ENCODE peak calls at places on chromosomes 2 and 18, in nine cellular contexts. X is AG04450; K is neural progenitor cell; Q is heart right ventricle; D is pancreas; O is thoracic aorta; I is RWPE2; U is CD8-positive, alpha-beta T cell; W is CD8-positive, alpha-beta memory T cell. M is an unnamed sample. For H3K27me3, the result is how much of the 10 kb centered on the place peaks cover.

GRCh38 chr2:6072757-6073156 is 380.6 kb downstream of the SOX11 start:
- DNase-seq in X (no peak), K (peak), Q (no peak), D (no peak), O (no peak), I (no peak), U (no peak), W (no peak), M (no peak)

GRCh38 chr2:235979753-235980459 is 188.3 kb downstream of the GBX2 start:
- DNase-seq in X (no peak), K (no peak), Q (no peak), D (no peak), O (no peak), I (no peak), U (no peak), W (no peak), M (no peak)

GRCh38 chr2:192146069-192147006 is 48.4 kb downstream of the TMEFF2 start:
- DNase-seq in X (no peak), K (no peak), Q (no peak), D (no peak), O (no peak), I (no peak), U (no peak), W (no peak), M (no peak)

GRCh38 chr2:138373993-138374408 is 127.6 kb upstream of the SPOPL start:
- DNase-seq in X (peak), K (peak), Q (no peak), D (no peak), O (no peak), I (no peak), U (no peak), W (no peak), M (no peak)

GRCh38 chr18:52963481-52963880 is 623.5 kb downstream of the DCC start:
- DNase-seq in X (no peak), K (no peak), Q (no peak), D (no peak), O (no peak), I (no peak), U (no peak), W (no peak), M (no peak)

GRCh38 chr2:180000434-180000833 is 6.7 kb downstream of the CWC22 start:
- DNase-seq in X (no peak), K (no peak), Q (no peak), D (no peak), O (no peak), I (no peak), U (no peak), W (no peak), M (no peak)

GRCh38 chr2:8644605-8645175 is 37.2 kb upstream of the ID2 start:
- DNase-seq in X (no peak), K (no peak), Q (peak), D (no peak), O (no peak), I (no peak), U (no peak), W (no peak), M (no peak)

GRCh38 chr2:144374163-144374661 is 145.7 kb downstream of the ZEB2 start:
- DNase-seq in X (no peak), K (no peak), Q (no peak), D (no peak), O (no peak), I (no peak), U (no peak), W (no peak), M (no peak)

GRCh38 chr2:28896906-28897305 is 2.4 kb downstream of the WDR43 start:
- DNase-seq in X (no peak), K (no peak), Q (no peak), D (no peak), O (no peak), I (no peak), U (no peak), W (no peak), M (no peak)

GRCh38 chr18:77095356-77096030 is 37.1 kb downstream of the MBP start:
- DNase-seq in X (no peak), K (no peak), Q (no peak), D (no peak), O (no peak), I (no peak), U (no peak), W (no peak), M (no peak)

GRCh38 chr2:27802547-27802946 is 31.0 kb downstream of the MRPL33 start:
- DNase-seq in X (no peak), K (no peak), Q (no peak), D (no peak), O (no peak), I (no peak), U (no peak), W (no peak), M (no peak)

GRCh38 chr18:24395049-24395780 is 2.4 kb downstream of the OSBPL1A start:
- DNase-seq in X (no peak), K (no peak), Q (no peak), D (no peak), O (no peak), I (no peak), U (no peak), W (no peak), M (no peak)

GRCh38 chr18:58224425-58224750 is 180.4 kb downstream of the NEDD4L start:
- DNase-seq in X (no peak), K (no peak), Q (no peak), D (no peak), O (no peak), I (no peak), U (no peak), W (no peak), M (no peak)

GRCh38 chr18:58218111-58218510 is 174.1 kb downstream of the NEDD4L start:
- DNase-seq in X (no peak), K (no peak), Q (no peak), D (no peak), O (no peak), I (no peak), U (no peak), W (no peak), M (no peak)

GRCh38 chr18:58223717-58224424 is 179.8 kb downstream of the NEDD4L start:
- DNase-seq in X (peak), K (no peak), Q (peak), D (peak), O (no peak), I (peak), U (no peak), W (no peak), M (peak)

GRCh38 chr18:58222439-58223125 is 178.6 kb downstream of the NEDD4L start:
- DNase-seq in X (no peak), K (no peak), Q (no peak), D (no peak), O (no peak), I (no peak), U (no peak), W (no peak), M (no peak)

DNA sequence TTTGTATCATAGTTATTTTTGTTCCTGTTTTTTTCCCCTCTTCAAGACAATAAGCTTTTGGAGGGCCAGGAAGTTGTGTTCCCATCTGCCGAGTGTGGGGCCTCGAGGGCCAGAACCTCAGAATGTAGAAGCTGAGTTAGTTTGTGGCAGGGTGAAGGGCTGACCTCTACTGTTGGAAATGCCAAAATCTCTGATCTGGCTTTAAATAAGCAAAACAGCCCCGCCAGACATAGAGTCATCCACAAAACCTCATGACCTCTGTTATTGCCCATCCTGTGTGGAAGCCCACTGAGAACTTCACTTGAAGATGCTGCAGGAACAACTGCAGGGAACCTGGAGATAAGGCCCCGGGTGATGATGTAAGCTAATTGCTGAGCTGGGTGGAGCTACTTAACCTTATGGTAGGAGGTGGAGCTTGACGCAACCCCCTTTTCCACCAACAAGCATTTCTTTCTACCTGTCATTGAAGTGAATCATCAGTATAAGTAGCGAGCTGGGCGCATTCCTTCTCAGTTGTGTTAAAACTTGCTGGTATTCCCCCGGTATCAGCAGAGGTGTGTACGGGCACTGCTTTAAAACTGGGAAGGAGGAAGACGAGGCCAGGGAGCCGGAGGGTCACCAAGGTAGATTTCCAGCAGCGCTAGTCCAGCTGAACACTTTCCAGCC is 177.2 kb downstream of the NEDD4L start:
- DNase-seq in X (no peak), K (no peak), Q (no peak), D (peak), O (no peak), I (peak), U (no peak), W (no peak), M (no peak)
- H3K27ac ChIP-seq in X (no peak), K (no peak), Q (no peak), D (peak), O (no peak), I (peak), U (no peak), W (no peak), M (no peak)

DNA sequence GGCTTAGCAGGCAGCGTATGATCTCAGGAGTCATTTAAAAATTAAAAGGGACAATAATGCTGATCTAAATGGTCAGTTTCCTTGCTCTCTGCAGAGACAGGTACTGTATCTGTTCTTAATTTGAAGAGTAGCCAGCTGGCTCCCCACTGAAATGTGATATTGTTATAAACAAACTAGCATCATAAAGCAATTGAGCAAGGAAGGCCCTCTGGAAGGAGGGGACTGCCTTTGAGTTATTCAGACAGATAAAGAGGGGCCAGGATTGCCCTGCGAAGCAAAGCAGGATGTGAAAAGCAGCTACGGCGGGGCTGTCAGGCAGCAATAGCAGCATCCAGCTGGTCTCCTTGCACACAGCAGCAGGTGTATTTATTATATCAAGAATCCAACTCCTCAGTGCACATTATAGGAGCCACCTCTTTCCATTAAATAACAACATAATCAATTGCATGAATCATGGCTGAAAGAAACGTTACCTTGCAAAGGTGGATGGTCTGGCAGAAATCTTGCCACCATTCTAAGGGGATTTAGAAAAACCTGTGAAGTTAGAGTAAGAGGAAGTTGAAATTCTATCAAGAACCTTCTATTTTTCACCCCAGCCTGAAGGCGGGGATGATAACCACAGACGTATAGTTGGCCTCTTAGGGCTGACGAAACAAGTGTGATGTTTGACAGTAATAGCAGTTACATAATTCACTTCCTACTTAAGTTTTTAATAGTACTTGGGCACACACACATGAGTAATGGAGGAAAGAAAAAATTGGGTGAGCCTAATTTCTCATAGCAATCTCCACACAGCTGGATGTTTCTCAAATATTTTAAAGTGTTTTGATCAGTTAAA is 336.8 kb upstream of the SALL3 start:
- DNase-seq in X (no peak), K (peak), Q (no peak), D (no peak), O (no peak), I (no peak), U (no peak), W (peak), M (no peak)
- H3K27me3 ChIP-seq in X (under half), K (under half), Q (under half), D (under half), O (under half), I (under half), U (under half), W (under half), M (under half)

DNA sequence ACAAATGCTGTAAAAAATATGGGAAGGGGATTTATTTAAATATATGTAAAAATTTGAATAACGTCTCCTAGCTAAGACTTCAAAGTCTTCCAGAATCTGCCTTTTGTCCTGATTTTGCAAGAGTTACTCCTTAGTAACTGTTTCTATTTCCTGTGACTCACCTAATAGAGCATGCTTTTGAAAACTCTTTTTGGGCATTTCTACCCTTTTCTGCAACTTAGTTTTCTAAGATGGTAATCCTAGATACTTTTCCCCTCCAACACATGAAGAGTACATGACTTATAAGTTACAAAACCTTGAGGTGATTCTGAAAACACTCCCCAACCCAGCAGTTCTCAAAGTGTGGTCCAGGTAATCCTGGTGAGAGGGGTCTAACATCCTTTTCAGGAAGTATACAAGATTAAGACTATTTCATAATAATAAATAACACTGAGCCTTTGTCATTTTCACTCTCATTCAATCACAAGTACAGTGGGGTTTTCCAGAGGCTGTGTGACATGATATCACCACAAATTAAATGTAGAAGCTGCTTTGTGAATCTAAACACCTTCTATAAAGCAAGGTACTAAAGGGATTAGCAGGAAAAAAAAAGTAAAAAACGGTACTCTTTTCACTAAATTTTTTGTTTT is 31.9 kb downstream of the PPP4R3B start:
- DNase-seq in X (peak), K (no peak), Q (no peak), D (no peak), O (no peak), I (no peak), U (no peak), W (no peak), M (no peak)
- H3K27ac ChIP-seq in X (no peak), K (no peak), Q (no peak), D (no peak), O (no peak), I (peak), U (no peak), W (no peak), M (no peak)

DNA sequence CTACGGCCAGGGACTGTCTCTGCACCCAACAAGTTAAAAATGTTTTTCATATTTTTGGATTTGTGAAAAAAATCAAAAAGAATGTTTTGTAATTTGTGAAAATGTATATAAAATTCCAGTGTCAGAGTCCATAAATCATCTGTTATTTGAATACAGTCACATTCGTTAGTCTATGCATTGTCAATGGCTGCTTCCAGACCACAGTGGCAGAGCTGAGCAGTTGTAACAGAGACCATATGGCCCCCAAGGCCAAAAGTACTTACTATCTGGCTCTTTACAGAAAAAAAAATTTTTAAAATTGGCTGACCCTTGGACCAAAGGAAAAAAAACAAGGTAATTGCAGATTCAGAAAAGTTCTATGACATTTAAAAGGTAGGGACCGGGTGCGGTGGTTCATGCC is 86.7 kb upstream of the ATL2 start:
- DNase-seq in X (no peak), K (no peak), Q (no peak), D (no peak), O (no peak), I (no peak), U (no peak), W (no peak), M (no peak)
- H3K27me3 ChIP-seq in X (under half), K (under half), Q (under half), D (under half), O (under half), I (under half), U (under half), W (under half), M (under half)

DNA sequence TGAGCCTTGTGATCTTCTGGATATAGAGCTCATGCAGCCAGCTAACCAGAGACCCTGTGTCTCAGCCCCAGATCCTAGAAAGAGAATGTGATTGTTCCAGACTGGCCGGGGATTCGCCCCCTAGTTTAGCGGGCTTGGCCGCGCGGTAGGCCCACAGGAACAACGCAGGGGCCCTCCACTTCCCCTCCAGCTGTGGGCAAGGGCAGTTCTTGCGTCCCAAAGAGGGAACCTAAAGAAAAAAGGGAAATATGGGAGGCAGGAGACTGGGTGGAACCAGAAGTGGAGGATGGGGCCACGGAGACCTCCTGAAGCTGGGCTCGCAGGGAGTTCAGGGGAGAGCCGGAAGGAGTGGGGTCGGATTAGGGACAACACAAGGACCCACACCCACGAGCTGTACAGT is 18.1 kb downstream of the GNLY start:
- DNase-seq in X (no peak), K (no peak), Q (no peak), D (no peak), O (no peak), I (no peak), U (peak), W (no peak), M (peak)
- H3K27ac ChIP-seq in X (no peak), K (no peak), Q (peak), D (peak), O (peak), I (no peak), U (no peak), W (no peak), M (peak)

DNA sequence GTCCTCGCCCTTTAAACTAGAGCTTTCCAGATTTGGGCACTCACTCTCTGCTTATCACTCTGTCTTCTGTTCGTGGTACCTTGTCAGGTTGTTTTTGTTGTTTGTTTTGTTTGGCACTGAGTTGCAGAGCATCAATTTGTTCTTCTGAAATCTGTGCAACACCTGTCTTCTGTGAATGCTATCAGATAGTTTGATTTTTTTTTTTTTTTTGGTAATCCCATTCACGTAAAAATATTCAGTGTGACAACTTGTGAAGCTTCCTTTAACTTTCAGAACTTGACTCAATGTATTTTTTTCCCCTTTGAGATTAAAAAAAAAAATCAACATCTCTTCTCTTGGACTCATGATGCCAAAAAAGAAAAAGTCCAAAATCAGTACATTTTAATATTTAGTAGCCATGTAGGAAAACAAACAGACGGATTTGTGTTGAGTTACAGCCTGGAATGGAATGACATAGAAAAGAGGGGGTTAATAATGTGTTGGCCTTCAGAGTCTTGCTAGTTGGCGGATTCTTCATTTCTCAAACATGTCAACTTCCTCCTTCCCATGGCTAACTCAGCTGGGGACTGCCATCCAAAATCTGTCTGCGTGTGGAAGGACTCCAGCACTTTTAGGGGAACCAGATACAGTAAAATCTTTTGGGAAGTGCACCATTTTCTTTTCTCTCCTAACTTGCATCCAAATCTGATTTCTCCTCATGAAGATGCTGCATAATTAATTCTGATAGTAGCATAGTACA is 1.6 kb downstream of the TMEM178A start:
- DNase-seq in X (no peak), K (no peak), Q (no peak), D (no peak), O (no peak), I (no peak), U (no peak), W (no peak), M (no peak)
- H3K27me3 ChIP-seq in X (half or more), K (half or more), Q (under half), D (under half), O (under half), I (half or more), U (under half), W (under half), M (under half)

GRCh38 chr2:3778841-3779505 is 75.6 kb downstream of the DCDC2C start:
- DNase-seq in X (no peak), K (no peak), Q (no peak), D (no peak), O (no peak), I (no peak), U (no peak), W (no peak), M (no peak)
- H3K27ac ChIP-seq in X (no peak), K (no peak), Q (no peak), D (no peak), O (no peak), I (no peak), U (no peak), W (no peak), M (no peak)

GRCh38 chr2:11682590-11682915 is 12.6 kb upstream of the NTSR2 start:
- DNase-seq in X (no peak), K (no peak), Q (no peak), D (no peak), O (no peak), I (no peak), U (no peak), W (no peak), M (no peak)
- H3K27me3 ChIP-seq in X (under half), K (under half), Q (under half), D (under half), O (under half), I (under half), U (under half), W (under half), M (under half)